ENCODE peak calls at places on chromosomes 3 and 15, in seven cellular contexts. One of them, this sample, is unnamed.

GRCh38 chr3:146702237-146702636 is 97.1 kb upstream of the PLSCR5 start:
- DNase-seq in neuronal stem cell: no peak
- DNase-seq in NT2/D1: no peak
- DNase-seq in breast epithelium: no peak
- DNase-seq in foreskin fibroblast: no peak
- DNase-seq in heart left ventricle: no peak
- DNase-seq in GM23248: no peak
- DNase-seq in this sample: no peak

GRCh38 chr3:188362405-188362831 is 208.5 kb downstream of the LPP start:
- DNase-seq in neuronal stem cell: no peak
- DNase-seq in NT2/D1: no peak
- DNase-seq in breast epithelium: no peak
- DNase-seq in foreskin fibroblast: peak
- DNase-seq in heart left ventricle: no peak
- DNase-seq in GM23248: peak
- DNase-seq in this sample: peak

GRCh38 chr3:21750831-21751391 is at the start of gene ZNF385D:
- DNase-seq in neuronal stem cell: peak
- DNase-seq in NT2/D1: peak
- DNase-seq in breast epithelium: peak
- DNase-seq in foreskin fibroblast: peak
- DNase-seq in heart left ventricle: peak
- DNase-seq in GM23248: peak
- DNase-seq in this sample: peak

GRCh38 chr3:72520690-72521308 is 327.4 kb downstream of the SHQ1 start:
- DNase-seq in neuronal stem cell: no peak
- DNase-seq in NT2/D1: no peak
- DNase-seq in breast epithelium: no peak
- DNase-seq in foreskin fibroblast: peak
- DNase-seq in heart left ventricle: no peak
- DNase-seq in GM23248: peak
- DNase-seq in this sample: peak

GRCh38 chr3:2303567-2303966 is 204.9 kb downstream of the CNTN4 start:
- DNase-seq in neuronal stem cell: peak
- DNase-seq in NT2/D1: peak
- DNase-seq in breast epithelium: no peak
- DNase-seq in foreskin fibroblast: peak
- DNase-seq in heart left ventricle: no peak
- DNase-seq in GM23248: peak
- DNase-seq in this sample: no peak

GRCh38 chr3:45551214-45552010 is 43.1 kb upstream of the LIMD1 start:
- DNase-seq in neuronal stem cell: no peak
- DNase-seq in NT2/D1: no peak
- DNase-seq in breast epithelium: peak
- DNase-seq in foreskin fibroblast: peak
- DNase-seq in heart left ventricle: peak
- DNase-seq in GM23248: peak
- DNase-seq in this sample: peak

GRCh38 chr3:147038456-147038855 is 367.9 kb downstream of the ZIC4 start:
- DNase-seq in neuronal stem cell: no peak
- DNase-seq in NT2/D1: no peak
- DNase-seq in breast epithelium: no peak
- DNase-seq in foreskin fibroblast: peak
- DNase-seq in heart left ventricle: no peak
- DNase-seq in GM23248: peak
- DNase-seq in this sample: no peak

GRCh38 chr3:79183496-79183895 is 584.3 kb downstream of the ROBO1 start:
- DNase-seq in neuronal stem cell: no peak
- DNase-seq in NT2/D1: no peak
- DNase-seq in breast epithelium: no peak
- DNase-seq in foreskin fibroblast: no peak
- DNase-seq in heart left ventricle: no peak
- DNase-seq in GM23248: no peak
- DNase-seq in this sample: no peak

GRCh38 chr3:111070772-111071256 is 802 bp upstream of the NECTIN3 start:
- DNase-seq in neuronal stem cell: no peak
- DNase-seq in NT2/D1: no peak
- DNase-seq in breast epithelium: peak
- DNase-seq in foreskin fibroblast: no peak
- DNase-seq in heart left ventricle: no peak
- DNase-seq in GM23248: peak
- DNase-seq in this sample: no peak

GRCh38 chr15:68817304-68818087 is 3.2 kb downstream of the ANP32A start:
- DNase-seq in neuronal stem cell: peak
- DNase-seq in NT2/D1: peak
- DNase-seq in breast epithelium: peak
- DNase-seq in foreskin fibroblast: peak
- DNase-seq in heart left ventricle: peak
- DNase-seq in GM23248: peak
- DNase-seq in this sample: no peak

GRCh38 chr15:45891766-45892165 is 256.9 kb downstream of the SQOR start:
- DNase-seq in neuronal stem cell: no peak
- DNase-seq in NT2/D1: no peak
- DNase-seq in breast epithelium: no peak
- DNase-seq in foreskin fibroblast: peak
- DNase-seq in heart left ventricle: no peak
- DNase-seq in GM23248: no peak
- DNase-seq in this sample: no peak

GRCh38 chr15:50241684-50242450 is 23.7 kb downstream of the HDC start:
- DNase-seq in neuronal stem cell: no peak
- DNase-seq in NT2/D1: no peak
- DNase-seq in breast epithelium: no peak
- DNase-seq in foreskin fibroblast: peak
- DNase-seq in heart left ventricle: no peak
- DNase-seq in GM23248: peak
- DNase-seq in this sample: peak

GRCh38 chr15:31041610-31042009 is 50.2 kb upstream of the MTMR10 start:
- DNase-seq in neuronal stem cell: no peak
- DNase-seq in NT2/D1: no peak
- DNase-seq in breast epithelium: no peak
- DNase-seq in foreskin fibroblast: no peak
- DNase-seq in heart left ventricle: no peak
- DNase-seq in GM23248: no peak
- DNase-seq in this sample: no peak

GRCh38 chr3:172522871-172523818 is at the start of gene TNFSF10:
- DNase-seq in neuronal stem cell: no peak
- DNase-seq in NT2/D1: no peak
- DNase-seq in breast epithelium: peak
- DNase-seq in foreskin fibroblast: peak
- DNase-seq in heart left ventricle: peak
- DNase-seq in GM23248: peak
- DNase-seq in this sample: no peak

GRCh38 chr15:64070965-64071851 is 22.4 kb downstream of the CIAO2A start:
- DNase-seq in neuronal stem cell: no peak
- DNase-seq in NT2/D1: no peak
- DNase-seq in breast epithelium: peak
- DNase-seq in foreskin fibroblast: peak
- DNase-seq in heart left ventricle: peak
- DNase-seq in GM23248: peak
- DNase-seq in this sample: peak

GRCh38 chr3:100005670-100006393 is 108.5 kb downstream of the FILIP1L start:
- DNase-seq in neuronal stem cell: no peak
- DNase-seq in NT2/D1: no peak
- DNase-seq in breast epithelium: no peak
- DNase-seq in foreskin fibroblast: no peak
- DNase-seq in heart left ventricle: no peak
- DNase-seq in GM23248: no peak
- DNase-seq in this sample: no peak

GRCh38 chr3:127673191-127674098 is 693 bp downstream of the ABTB1 start:
- DNase-seq in neuronal stem cell: no peak
- DNase-seq in NT2/D1: no peak
- DNase-seq in breast epithelium: no peak
- DNase-seq in foreskin fibroblast: peak
- DNase-seq in heart left ventricle: peak
- DNase-seq in GM23248: peak
- DNase-seq in this sample: no peak

GRCh38 chr3:12993022-12993622 is 80.1 kb downstream of the IQSEC1 start:
- DNase-seq in neuronal stem cell: peak
- DNase-seq in NT2/D1: peak
- DNase-seq in breast epithelium: no peak
- DNase-seq in foreskin fibroblast: peak
- DNase-seq in heart left ventricle: no peak
- DNase-seq in GM23248: peak
- DNase-seq in this sample: no peak

GRCh38 chr3:114552527-114552812 is 258.6 kb downstream of the TIGIT start:
- DNase-seq in neuronal stem cell: no peak
- DNase-seq in NT2/D1: no peak
- DNase-seq in breast epithelium: no peak
- DNase-seq in foreskin fibroblast: no peak
- DNase-seq in heart left ventricle: no peak
- DNase-seq in GM23248: no peak
- DNase-seq in this sample: no peak

GRCh38 chr3:119500265-119500664 is 1.9 kb downstream of the TIMMDC1 start:
- DNase-seq in neuronal stem cell: no peak
- DNase-seq in NT2/D1: no peak
- DNase-seq in breast epithelium: no peak
- DNase-seq in foreskin fibroblast: no peak
- DNase-seq in heart left ventricle: no peak
- DNase-seq in GM23248: no peak
- DNase-seq in this sample: no peak

DNA sequence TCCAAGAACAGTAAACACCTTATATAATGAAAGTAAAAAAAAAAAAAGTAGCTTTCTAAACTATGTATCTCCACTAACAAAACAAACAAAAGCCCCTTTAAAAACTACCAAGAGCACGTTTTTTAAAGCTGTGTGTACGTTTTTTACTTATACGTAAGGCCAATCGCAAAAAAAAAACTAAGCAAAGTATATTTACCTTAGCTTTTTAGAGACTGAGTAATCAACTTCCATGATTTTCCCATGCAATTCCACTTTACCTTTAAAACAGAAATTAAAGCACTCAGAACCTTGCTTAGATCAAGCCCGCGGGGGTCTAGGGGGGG is 1.9 kb downstream of the IGF2BP2 start:
- DNase-seq in neuronal stem cell: no peak
- DNase-seq in NT2/D1: no peak
- DNase-seq in breast epithelium: no peak
- DNase-seq in foreskin fibroblast: no peak
- DNase-seq in heart left ventricle: no peak
- DNase-seq in GM23248: peak
- DNase-seq in this sample: no peak
- H3K4me3 ChIP-seq in neuronal stem cell: peak
- H3K4me3 ChIP-seq in NT2/D1: peak
- H3K4me3 ChIP-seq in breast epithelium: peak
- H3K4me3 ChIP-seq in foreskin fibroblast: peak
- H3K4me3 ChIP-seq in heart left ventricle: peak
- H3K4me3 ChIP-seq in GM23248: peak
- H3K4me3 ChIP-seq in this sample: peak

DNA sequence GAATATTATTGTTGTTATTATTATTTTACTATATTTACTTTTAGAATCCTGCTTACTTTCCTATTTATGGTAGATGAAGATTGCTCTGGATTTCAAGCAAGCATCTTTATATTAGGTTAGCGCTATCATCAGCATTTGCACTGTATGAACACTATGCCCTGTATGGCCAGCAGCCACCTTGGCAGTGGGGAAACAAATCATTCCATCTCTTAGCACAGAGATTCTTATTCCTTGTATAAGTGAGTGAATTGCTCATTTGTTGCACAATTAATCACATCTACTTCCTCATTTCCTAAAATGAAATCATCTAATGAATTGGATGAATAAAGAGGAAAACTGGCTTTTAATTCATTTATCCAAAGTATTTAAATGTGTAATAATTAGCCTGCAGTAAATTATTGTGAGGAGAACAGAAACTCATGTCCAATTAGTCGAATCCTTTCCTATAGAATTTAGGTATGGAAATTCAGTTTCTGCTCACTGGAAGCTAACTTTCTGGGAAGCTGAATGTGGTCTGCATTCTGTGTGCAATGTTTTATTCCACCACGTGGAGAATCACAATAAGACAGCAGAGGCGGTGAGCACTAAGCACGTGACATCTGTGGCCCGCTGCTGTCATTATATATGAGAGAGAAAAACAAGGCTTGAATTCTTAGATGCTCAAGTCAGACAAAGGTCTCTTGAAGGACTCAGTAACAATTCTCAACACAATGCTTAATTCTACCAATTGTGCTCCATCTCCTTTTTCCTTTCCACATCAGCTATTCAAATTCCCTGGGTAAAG is 93.4 kb downstream of the PEX5L start:
- DNase-seq in neuronal stem cell: no peak
- DNase-seq in NT2/D1: no peak
- DNase-seq in breast epithelium: no peak
- DNase-seq in foreskin fibroblast: no peak
- DNase-seq in heart left ventricle: no peak
- DNase-seq in GM23248: peak
- DNase-seq in this sample: no peak
- H3K4me3 ChIP-seq in neuronal stem cell: no peak
- H3K4me3 ChIP-seq in NT2/D1: no peak
- H3K4me3 ChIP-seq in breast epithelium: no peak
- H3K4me3 ChIP-seq in foreskin fibroblast: no peak
- H3K4me3 ChIP-seq in heart left ventricle: no peak
- H3K4me3 ChIP-seq in GM23248: no peak
- H3K4me3 ChIP-seq in this sample: no peak

DNA sequence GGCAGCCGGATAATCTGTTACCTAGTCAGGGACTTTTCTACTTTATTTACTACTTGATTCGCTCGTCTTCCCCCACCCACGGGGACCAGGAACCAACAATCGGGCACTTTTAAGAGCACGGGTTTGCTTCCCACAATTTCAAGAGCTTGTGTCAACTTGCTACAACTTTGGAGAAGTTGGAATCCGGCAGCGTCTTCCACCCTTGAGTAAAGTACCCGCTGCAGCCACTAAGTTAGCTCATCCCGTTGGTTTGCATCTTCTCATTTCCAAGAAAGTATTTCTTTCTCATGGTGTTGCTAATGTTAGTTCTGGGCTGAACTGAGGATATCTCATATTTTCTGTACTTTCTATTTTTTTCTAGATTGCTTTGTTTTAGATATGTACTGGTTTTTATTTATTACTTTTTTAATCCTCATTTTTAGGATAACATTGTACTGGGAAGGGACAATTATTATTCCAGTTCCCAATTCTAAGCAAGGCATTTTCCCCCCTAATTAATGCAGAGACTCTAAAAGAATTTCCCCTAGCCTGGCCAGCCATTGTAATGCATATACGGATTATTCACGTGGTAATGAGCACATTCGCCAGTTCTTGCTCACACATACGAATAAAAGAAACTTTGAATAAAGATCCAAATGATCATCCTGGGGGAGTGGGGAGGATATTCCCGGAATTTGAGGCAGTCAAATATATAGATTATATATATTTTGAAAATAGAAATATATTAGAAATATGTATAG is 4.0 kb downstream of the SOX2 start:
- DNase-seq in neuronal stem cell: no peak
- DNase-seq in NT2/D1: no peak
- DNase-seq in breast epithelium: no peak
- DNase-seq in foreskin fibroblast: no peak
- DNase-seq in heart left ventricle: no peak
- DNase-seq in GM23248: no peak
- DNase-seq in this sample: no peak
- H3K4me3 ChIP-seq in neuronal stem cell: peak
- H3K4me3 ChIP-seq in NT2/D1: peak
- H3K4me3 ChIP-seq in breast epithelium: no peak
- H3K4me3 ChIP-seq in foreskin fibroblast: no peak
- H3K4me3 ChIP-seq in heart left ventricle: no peak
- H3K4me3 ChIP-seq in GM23248: no peak
- H3K4me3 ChIP-seq in this sample: no peak

DNA sequence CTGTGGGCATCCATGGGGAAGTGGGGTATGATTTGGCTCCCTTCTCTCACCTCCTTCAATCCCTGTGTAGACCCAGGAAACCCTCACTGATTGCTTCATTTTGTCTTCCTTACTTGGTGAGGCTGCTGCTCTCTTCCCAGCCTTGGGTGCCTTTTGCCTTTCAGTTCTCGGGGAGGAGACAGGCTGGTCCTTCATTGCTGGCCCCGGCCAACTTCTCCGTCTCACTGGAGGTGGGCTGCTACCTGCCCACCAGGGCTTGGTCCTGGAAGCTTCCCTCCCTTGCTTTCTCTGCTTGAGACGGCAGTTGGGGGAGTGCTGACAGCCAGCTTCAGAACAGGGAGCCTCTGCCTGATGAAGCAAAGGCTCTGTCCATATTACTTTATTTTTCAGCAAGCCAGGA is 4.7 kb downstream of the FOXL2 start:
- DNase-seq in neuronal stem cell: no peak
- DNase-seq in NT2/D1: no peak
- DNase-seq in breast epithelium: no peak
- DNase-seq in foreskin fibroblast: no peak
- DNase-seq in heart left ventricle: no peak
- DNase-seq in GM23248: no peak
- DNase-seq in this sample: no peak
- H3K4me3 ChIP-seq in neuronal stem cell: no peak
- H3K4me3 ChIP-seq in NT2/D1: no peak
- H3K4me3 ChIP-seq in breast epithelium: no peak
- H3K4me3 ChIP-seq in foreskin fibroblast: peak
- H3K4me3 ChIP-seq in heart left ventricle: no peak
- H3K4me3 ChIP-seq in GM23248: no peak
- H3K4me3 ChIP-seq in this sample: no peak

This sample was measured in skeletal muscle cell.